ENCODE peak calls at places on chromosomes 4 and X, in five cellular contexts. Y is stimulated activated CD8-positive, alpha-beta memory T cell treated with anti-CD3 and anti-CD28 coated beads, Interleukin-7, amount 100 ng/mL, for 48 hours; H is COR-L47; P is HCT116; K is smooth muscle cell of the brain vasculature. V is an unnamed sample.
A peak's percentile ranks its signal among the peaks of the same experiment; 100 is the strongest.

GRCh38 chrX:16278927-16279326 is 111.6 kb downstream of the MAGEB17 start:
- DNase-seq in H (no peak), Y (no peak), K (no peak), P (no peak), V (no peak)

GRCh38 chrX:153600921-153601320 is 2.0 kb upstream of the CCNQ start:
- DNase-seq in Y (no peak), K (no peak), P (no peak), H (no peak), V (no peak)

GRCh38 chr4:87975466-87975865 is at the start of gene SPP1:
- DNase-seq in H (peak; percentile 75), K (no peak), Y (no peak), P (no peak), V (no peak)

GRCh38 chr4:107862658-107863057 is 37.9 kb downstream of the SGMS2 start:
- DNase-seq in H (peak; percentile 24), K (no peak), Y (no peak), P (peak; percentile 82), V (peak; percentile 74)

GRCh38 chrX:16702700-16703599 is 9.5 kb downstream of the CTPS2 start:
- DNase-seq in Y (no peak), K (no peak), H (no peak), P (no peak), V (no peak)

GRCh38 chrX:15619053-15619772 is 18.5 kb upstream of the ACE2 start:
- DNase-seq in Y (no peak), H (no peak), P (peak; percentile 76), K (no peak), V (no peak)

GRCh38 chr4:56570041-56570440 is 64.5 kb downstream of the ARL9 start:
- DNase-seq in H (no peak), K (no peak), Y (no peak), P (no peak), V (no peak)

GRCh38 chrX:68842351-68842750 is 13.5 kb downstream of the EFNB1 start:
- DNase-seq in Y (no peak), H (no peak), K (no peak), P (no peak), V (no peak)

GRCh38 chrX:41022579-41022978 is 62.7 kb upstream of the USP9X start:
- DNase-seq in P (peak; percentile 37), H (no peak), Y (no peak), K (no peak), V (no peak)

GRCh38 chr4:158314756-158315487 is 104.6 kb downstream of the TMEM144 start:
- DNase-seq in H (no peak), Y (no peak), P (no peak), K (peak; percentile 77), V (no peak)

GRCh38 chr4:121690001-121690400 is 6.8 kb downstream of the ANXA5 start:
- DNase-seq in K (no peak), Y (no peak), H (no peak), P (no peak), V (no peak)

GRCh38 chr4:126223784-126224407 is 909.1 kb downstream of the FAT4 start:
- DNase-seq in K (no peak), Y (no peak), H (no peak), P (peak; percentile 29), V (no peak)

GRCh38 chr4:184590196-184590595 is 59.1 kb downstream of the CASP3 start:
- DNase-seq in H (no peak), K (no peak), Y (no peak), P (no peak), V (no peak)

GRCh38 chr4:10334506-10335028 is 122.7 kb downstream of the ZNF518B start:
- DNase-seq in P (no peak), H (no peak), Y (no peak), K (no peak), V (no peak)

GRCh38 chrX:132227383-132228112 is 8.3 kb upstream of the RAP2C start:
- DNase-seq in P (no peak), Y (no peak), K (no peak), H (no peak), V (no peak)

GRCh38 chr4:139951051-139951450 is 202.9 kb downstream of the MAML3 start:
- DNase-seq in P (no peak), H (no peak), K (no peak), Y (peak; percentile 8), V (no peak)

GRCh38 chrX:40329616-40330015 is 231.9 kb upstream of the BCOR start:
- DNase-seq in P (no peak), Y (no peak), H (no peak), K (no peak), V (no peak)

GRCh38 chrX:124231454-124231853 is 101.0 kb upstream of the TEX13D start:
- DNase-seq in P (no peak), Y (no peak), K (no peak), H (no peak), V (no peak)

GRCh38 chr4:103207673-103208072 is 9.5 kb upstream of the CENPE start:
- DNase-seq in H (peak; percentile 11), Y (no peak), P (peak; percentile 24), K (no peak), V (no peak)

GRCh38 chr4:143555676-143556075 is 42.2 kb downstream of the SMARCA5 start:
- DNase-seq in K (no peak), Y (no peak), P (no peak), H (no peak), V (no peak)

GRCh38 chrX:129787336-129788055 is 7.7 kb downstream of the SASH3 start:
- DNase-seq in P (no peak), Y (no peak), K (no peak), H (no peak), V (no peak)

GRCh38 chr4:176376032-176376614 is 56.4 kb downstream of the SPCS3 start:
- DNase-seq in P (peak; percentile 19), K (no peak), H (no peak), Y (no peak), V (no peak)

GRCh38 chr4:37798616-37799015 is 27.9 kb upstream of the PGM2 start:
- DNase-seq in K (no peak), H (no peak), Y (no peak), P (no peak), V (no peak)

GRCh38 chrX:124239911-124240310 is 92.5 kb upstream of the TEX13D start:
- DNase-seq in P (no peak), H (no peak), K (no peak), Y (no peak), V (no peak)

GRCh38 chr4:76301775-76302162 is 4.8 kb upstream of the STBD1 start:
- DNase-seq in P (no peak), Y (no peak), H (no peak), K (no peak), V (no peak)

GRCh38 chr4:156144961-156145360 is 191.3 kb upstream of the CTSO start:
- DNase-seq in K (no peak), H (no peak), Y (no peak), P (no peak), V (no peak)

GRCh38 chr4:67052981-67053380 is 492.3 kb downstream of the CENPC start:
- DNase-seq in Y (no peak), K (no peak), P (no peak), H (no peak), V (no peak)

GRCh38 chr4:18689308-18689915 is 667.9 kb upstream of the LCORL start:
- DNase-seq in P (peak; percentile 44), K (peak; percentile 65), Y (no peak), H (peak; percentile 25), V (peak; percentile 28)

V was measured in Panc1.